ENCODE peak calls at places on chromosomes 5 and 9, in four cellular contexts. X is HepG2, M is K562, Z is GM12878. U is an unnamed sample.

GRCh38 chr5:98774192-98775046 is 956 bp downstream of the RGMB start:
- DNase-seq in X (peak), M (no peak), Z (no peak), U (peak)

GRCh38 chr9:76020654-76021053 is 130.2 kb downstream of the PCSK5 start:
- DNase-seq in X (no peak), M (no peak), Z (no peak), U (no peak)

GRCh38 chr5:135131801-135132675 is 98.0 kb upstream of the PITX1 start:
- DNase-seq in X (no peak), M (no peak), Z (no peak), U (no peak)

GRCh38 chr9:72622186-72622585 is 100.8 kb downstream of the TMC1 start:
- DNase-seq in X (no peak), M (no peak), Z (no peak), U (no peak)

GRCh38 chr9:111866976-111867375 is 29.6 kb upstream of the UGCG start:
- DNase-seq in X (peak), M (peak), Z (no peak), U (no peak)

GRCh38 chr9:137406085-137406773 is 16.7 kb downstream of the EXD3 start:
- DNase-seq in X (no peak), M (no peak), Z (no peak), U (no peak)

GRCh38 chr5:113170707-113171106 is 194.1 kb downstream of the DCP2 start:
- DNase-seq in X (no peak), M (no peak), Z (no peak), U (no peak)

GRCh38 chr5:59831341-59831989 is 62.1 kb downstream of the PDE4D start:
- DNase-seq in X (no peak), M (no peak), Z (no peak), U (no peak)

GRCh38 chr9:677461-678097 is 163.9 kb upstream of the DMRT1 start:
- DNase-seq in X (peak), M (no peak), Z (no peak), U (no peak)

GRCh38 chr9:125425901-125426515 is 164.4 kb downstream of the GAPVD1 start:
- DNase-seq in X (no peak), M (no peak), Z (no peak), U (no peak)

GRCh38 chr5:71932649-71933338 is 174.5 kb upstream of the MAP1B start:
- DNase-seq in X (peak), M (peak), Z (no peak), U (peak)

GRCh38 chr5:472076-472655 is 29.2 kb downstream of the EXOC3 start:
- DNase-seq in X (no peak), M (peak), Z (no peak), U (no peak)

GRCh38 chr5:77170-77501 is 14.8 kb upstream of the PLEKHG4B start:
- DNase-seq in X (no peak), M (no peak), Z (no peak), U (no peak)

GRCh38 chr9:112836394-112836793 is 54.3 kb downstream of the SLC46A2 start:
- DNase-seq in X (peak), M (no peak), Z (no peak), U (no peak)

GRCh38 chr9:7816021-7816420 is 16.4 kb upstream of the DMAC1 start:
- DNase-seq in X (no peak), M (no peak), Z (no peak), U (no peak)

GRCh38 chr5:43117092-43117491 is 3.6 kb upstream of the ZNF131 start:
- DNase-seq in X (no peak), M (no peak), Z (no peak), U (no peak)

GRCh38 chr5:43123887-43124286 is 3.2 kb downstream of the ZNF131 start:
- DNase-seq in X (no peak), M (no peak), Z (no peak), U (no peak)

GRCh38 chr5:43120720-43121564 is at the start of gene ZNF131:
- DNase-seq in X (peak), M (peak), Z (peak), U (peak)

GRCh38 chr5:43115968-43116367 is 4.7 kb upstream of the ZNF131 start:
- DNase-seq in X (peak), M (no peak), Z (no peak), U (no peak)

GRCh38 chr5:43121565-43122484 is 1.1 kb downstream of the ZNF131 start:
- DNase-seq in X (peak), M (peak), Z (no peak), U (peak)
- TF ChIP-seq POLR2AphosphoS2 in X (no peak), M (no peak), Z (no peak), U (no peak)

GRCh38 chr9:89421595-89421994 is 76.3 kb downstream of the SEMA4D start:
- DNase-seq in X (no peak), M (no peak), Z (no peak), U (no peak)

GRCh38 chr9:89418112-89418872 is 79.6 kb downstream of the SEMA4D start:
- DNase-seq in X (no peak), M (no peak), Z (no peak), U (no peak)

GRCh38 chr9:89420397-89420796 is 77.5 kb downstream of the SEMA4D start:
- DNase-seq in X (no peak), M (no peak), Z (no peak), U (no peak)

GRCh38 chr9:89418882-89419641 is 78.9 kb downstream of the SEMA4D start:
- DNase-seq in X (no peak), M (no peak), Z (no peak), U (no peak)

GRCh38 chr9:89419978-89420394 is 77.9 kb downstream of the SEMA4D start:
- DNase-seq in X (no peak), M (no peak), Z (no peak), U (no peak)
- TF ChIP-seq POLR2AphosphoS2 in X (no peak), M (no peak), Z (no peak), U (no peak)

DNA sequence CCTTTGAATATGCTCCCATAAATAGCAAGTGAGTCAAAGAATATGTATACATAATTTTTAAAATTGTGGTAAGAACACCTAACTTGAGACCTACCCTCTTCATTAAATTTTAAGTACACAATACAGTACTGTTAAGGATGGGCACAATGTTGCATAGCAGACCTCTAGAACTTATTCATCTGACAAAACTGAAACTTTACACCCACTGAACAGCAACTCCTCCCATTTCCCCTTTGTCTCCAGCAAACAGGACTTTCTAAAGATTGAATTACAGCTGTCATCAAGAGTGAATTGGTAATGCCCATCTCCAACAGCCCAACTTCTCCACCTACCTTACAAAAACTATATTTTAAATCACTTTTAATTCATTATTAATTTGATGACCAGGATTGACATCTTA is 388.8 kb downstream of the HTR1A start:
- DNase-seq in X (no peak), M (no peak), Z (no peak), U (no peak)
- TF ChIP-seq POLR2AphosphoS2 in X (no peak), M (no peak), Z (no peak), U (no peak)

GRCh38 chr5:125558466-125558865 is 812.0 kb upstream of the ZNF608 start:
- DNase-seq in X (no peak), M (no peak), Z (no peak), U (no peak)

GRCh38 chr5:125554355-125554754 is 807.9 kb upstream of the ZNF608 start:
- DNase-seq in X (no peak), M (no peak), Z (no peak), U (no peak)

GRCh38 chr5:125555591-125555990 is 809.2 kb upstream of the ZNF608 start:
- DNase-seq in X (no peak), M (no peak), Z (no peak), U (no peak)

GRCh38 chr5:125560476-125561225 is 814.2 kb upstream of the ZNF608 start:
- DNase-seq in X (no peak), M (no peak), Z (no peak), U (no peak)

GRCh38 chr5:125559296-125559695 is 812.9 kb upstream of the ZNF608 start:
- DNase-seq in X (no peak), M (no peak), Z (no peak), U (peak)
- TF ChIP-seq POLR2AphosphoS2 in X (no peak), M (no peak), Z (no peak), U (no peak)

GRCh38 chr9:114906922-114907571 is 23.3 kb downstream of the TNFSF8 start:
- DNase-seq in X (peak), M (no peak), Z (no peak), U (peak)
- TF ChIP-seq POLR2AphosphoS2 in X (no peak), M (no peak), Z (no peak), U (no peak)

GRCh38 chr5:133401731-133402347 is 210.5 kb downstream of the FSTL4 start:
- DNase-seq in X (no peak), M (no peak), Z (no peak), U (no peak)
- TF ChIP-seq POLR2AphosphoS2 in X (no peak), M (no peak), Z (no peak), U (no peak)

GRCh38 chr5:131164161-131164930 is 710 bp downstream of the HINT1 start:
- DNase-seq in X (peak), M (peak), Z (no peak), U (peak)
- TF ChIP-seq POLR2AphosphoS2 in X (no peak), M (no peak), Z (no peak), U (no peak)

GRCh38 chr5:179374506-179375235 is 29.4 kb upstream of the ADAMTS2 start:
- DNase-seq in X (no peak), M (no peak), Z (no peak), U (no peak)

GRCh38 chr5:179375236-179375685 is 30.0 kb upstream of the ADAMTS2 start:
- DNase-seq in X (no peak), M (no peak), Z (no peak), U (no peak)

GRCh38 chr5:179371681-179372675 is 26.7 kb upstream of the ADAMTS2 start:
- DNase-seq in X (no peak), M (no peak), Z (no peak), U (no peak)

GRCh38 chr5:179373961-179374505 is 28.8 kb upstream of the ADAMTS2 start:
- DNase-seq in X (no peak), M (no peak), Z (no peak), U (no peak)

DNA sequence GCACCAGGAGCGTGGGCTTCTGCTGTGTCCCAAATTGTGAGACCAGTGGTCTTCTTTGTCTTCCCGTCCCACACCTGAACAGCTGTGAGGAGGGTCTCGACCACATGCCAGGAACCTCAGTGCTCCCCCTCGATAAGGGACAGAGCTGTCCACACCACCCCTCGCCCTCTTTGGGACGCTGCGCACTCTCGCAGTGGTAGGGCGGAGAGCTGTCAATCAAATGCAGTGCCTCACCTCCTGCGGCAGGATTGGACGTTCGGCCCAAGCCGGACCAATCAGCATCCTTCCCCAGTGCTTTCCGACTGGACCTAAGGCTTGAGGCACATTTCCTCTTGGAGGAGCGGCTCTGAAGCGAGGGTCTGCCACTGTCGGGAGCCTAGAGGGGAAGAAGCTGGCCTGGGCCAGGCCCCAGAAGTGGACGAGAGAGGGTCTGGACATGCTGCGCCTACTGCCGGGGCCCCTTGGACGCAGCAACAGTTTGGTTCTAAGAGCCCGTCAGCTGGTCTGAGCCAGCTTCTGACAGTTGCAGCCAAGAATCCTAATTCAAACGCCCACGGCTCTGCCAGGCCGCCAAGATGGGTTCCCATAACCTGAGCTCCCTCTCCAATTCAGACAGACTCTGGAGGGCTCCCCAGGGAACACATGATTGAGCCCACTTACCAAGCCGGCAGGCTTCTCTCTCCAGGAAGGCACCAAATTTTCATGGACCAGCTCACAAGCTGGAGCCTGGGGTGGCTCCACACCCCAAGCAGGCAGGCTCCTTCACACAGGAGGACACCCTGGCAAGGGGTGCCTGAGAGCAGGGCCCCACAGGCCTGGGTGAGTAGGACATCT is 28.1 kb upstream of the ADAMTS2 start:
- DNase-seq in X (no peak), M (no peak), Z (no peak), U (no peak)
- TF ChIP-seq POLR2AphosphoS2 in X (no peak), M (no peak), Z (no peak), U (no peak)

U was measured in A549.